ENCODE peak calls at places on chromosomes 4 and X, in nine cellular contexts. N is upper lobe of right lung; U is stimulated activated CD4-positive, alpha-beta T cell treated with anti-CD3 and anti-CD28 coated beads, Interleukin-2, amount 100 ng/mL, for 48 hours; V is activated CD8-positive, alpha-beta memory T cell treated with anti-CD3 and anti-CD28 coated beads, Interleukin-2, amount 50 U/mL, for 4 hours; S is HCEC 1CT; W is NT2/D1; J is activated T-helper 1 cell treated with anti-CD3 and anti-CD28 coated beads, Interleukin-12 subunit alpha, Interleukin-12 subunit beta, Interleukin-2, Interleukin-4 antibody, amounts not matched to agents 30 ng/mL and 10 ng/mL and 1 ng/mL, durations not matched to agents 14 hours and 24 hours and 36 hours; I is activated T-cell treated with anti-CD3 and anti-CD28 coated beads for 1 hour; E is esophagus muscularis mucosa. K is an unnamed sample.

GRCh38 chr4:6201580-6202091 is 1.3 kb upstream of the JAKMIP1 start:
- DNase-seq in I (no peak), E (no peak), S (no peak), W (no peak), J (no peak), V (no peak), N (no peak), U (no peak), K (no peak)

GRCh38 chr4:187317799-187318198 is 594.1 kb upstream of the FAT1 start:
- DNase-seq in U (no peak), V (no peak), W (no peak), N (no peak), E (no peak), I (no peak), J (no peak), S (no peak), K (no peak)

GRCh38 chr4:169345207-169345788 is 74.5 kb upstream of the SH3RF1 start:
- DNase-seq in S (peak; percentile 80), N (no peak), W (no peak), J (no peak), I (no peak), V (no peak), U (no peak), E (no peak), K (no peak)

GRCh38 chr4:81215219-81215892 is at the start of gene PRKG2:
- DNase-seq in I (no peak), N (peak; percentile 71), J (no peak), E (no peak), U (peak; percentile 1), S (no peak), V (no peak), W (no peak), K (no peak)

GRCh38 chr4:38800956-38801450 is 3.6 kb downstream of the TLR1 start:
- DNase-seq in N (no peak), V (no peak), J (no peak), I (no peak), W (no peak), U (no peak), S (no peak), E (no peak), K (no peak)

GRCh38 chr4:183828839-183829238 is 76.3 kb upstream of the STOX2 start:
- DNase-seq in S (no peak), I (no peak), E (no peak), W (no peak), U (no peak), J (no peak), N (no peak), V (no peak), K (no peak)

GRCh38 chr4:2047781-2048581 is 11.1 kb upstream of the NAT8L start:
- DNase-seq in S (no peak), N (peak; percentile 50), E (no peak), I (no peak), W (no peak), J (no peak), U (no peak), V (no peak), K (no peak)

GRCh38 chr4:186137193-186137792 is 32.8 kb downstream of the FAM149A start:
- DNase-seq in I (no peak), U (no peak), N (no peak), V (no peak), J (no peak), W (no peak), S (peak; percentile 1), E (peak; percentile 19), K (no peak)

GRCh38 chr4:15374697-15375096 is 53.1 kb upstream of the C1QTNF7 start:
- DNase-seq in J (no peak), N (no peak), U (no peak), E (no peak), W (no peak), S (peak; percentile 23), I (no peak), V (no peak), K (no peak)

GRCh38 chrX:80290834-80291233 is 129.4 kb upstream of the TENT5D start:
- DNase-seq in S (no peak), V (no peak), E (no peak), J (no peak), U (no peak), N (no peak), I (no peak), W (no peak), K (no peak)

GRCh38 chr4:158535130-158535614 is 13.5 kb downstream of the RXFP1 start:
- DNase-seq in J (no peak), N (no peak), W (no peak), V (no peak), E (no peak), I (no peak), U (no peak), S (peak; percentile 71), K (no peak)

GRCh38 chr4:27123050-27123768 is 262.6 kb downstream of the STIM2 start:
- DNase-seq in J (no peak), N (no peak), S (no peak), W (peak; percentile 95), V (no peak), E (no peak), I (no peak), U (no peak), K (no peak)

GRCh38 chr4:35835893-35836292 is 408.4 kb downstream of the ARAP2 start:
- DNase-seq in E (no peak), N (no peak), J (no peak), I (no peak), W (no peak), V (no peak), S (no peak), U (no peak), K (no peak)

GRCh38 chr4:2793578-2793919 is 664 bp downstream of the SH3BP2 start:
- DNase-seq in E (no peak), W (no peak), S (peak; percentile 41), V (peak; percentile 54), N (peak; percentile 84), U (no peak), J (no peak), I (no peak), K (no peak)

GRCh38 chr4:1511441-1512041 is 105.3 kb upstream of the NKX1-1 start:
- DNase-seq in J (no peak), N (peak; percentile 48), W (peak; percentile 11), V (no peak), I (no peak), E (no peak), U (no peak), S (no peak), K (no peak)

GRCh38 chr4:159382875-159383568 is 280.1 kb downstream of the RAPGEF2 start:
- DNase-seq in I (no peak), E (peak; percentile 26), U (no peak), N (no peak), V (no peak), S (no peak), J (no peak), W (no peak), K (no peak)

GRCh38 chrX:1385251-1385794 is 6.6 kb downstream of the SLC25A6 start:
- DNase-seq in I (no peak), U (no peak), J (no peak), V (no peak), W (no peak), N (peak; percentile 61), E (no peak), S (no peak), K (no peak)

GRCh38 chrX:153181822-153182221 is 2.7 kb downstream of the MAGEA1 start:
- DNase-seq in W (no peak), U (no peak), I (no peak), V (no peak), N (no peak), S (no peak), E (no peak), J (no peak), K (no peak)

GRCh38 chr4:1192091-1192492 is 19.7 kb upstream of the SPON2 start:
- DNase-seq in V (no peak), J (no peak), S (peak; percentile 93), W (no peak), U (no peak), E (no peak), N (peak; percentile 78), I (no peak), K (no peak)

GRCh38 chrX:79243691-79244090 is 99.2 kb downstream of the GPR174 start:
- DNase-seq in U (no peak), E (no peak), N (no peak), I (no peak), W (no peak), V (no peak), S (no peak), J (no peak), K (no peak)

GRCh38 chr4:113094802-113095201 is 45.3 kb downstream of the ANK2 start:
- DNase-seq in I (no peak), J (no peak), U (no peak), S (peak; percentile 26), N (no peak), V (no peak), W (peak; percentile 3), E (no peak), K (no peak)

GRCh38 chr4:26020896-26021295 is 106.9 kb downstream of the SMIM20 start:
- DNase-seq in U (no peak), I (no peak), S (peak; percentile 51), J (no peak), W (no peak), N (no peak), E (no peak), V (no peak), K (no peak)

GRCh38 chr4:41361831-41362646 is 105.3 kb downstream of the UCHL1 start:
- DNase-seq in S (no peak), J (no peak), V (no peak), I (no peak), N (no peak), U (no peak), E (no peak), W (no peak), K (no peak)

GRCh38 chrX:12080265-12080664 is 58.0 kb upstream of the FRMPD4 start:
- DNase-seq in J (no peak), E (no peak), W (peak; percentile 48), V (no peak), I (no peak), S (peak; percentile 33), U (no peak), N (no peak), K (no peak)

GRCh38 chrX:56762220-56762619 is 33.2 kb downstream of the NBDY start:
- DNase-seq in V (no peak), W (no peak), S (no peak), N (no peak), U (no peak), I (no peak), J (no peak), E (no peak), K (no peak)

GRCh38 chrX:68659385-68659784 is 11.9 kb downstream of the STARD8 start:
- DNase-seq in S (no peak), U (no peak), N (no peak), E (no peak), W (no peak), I (no peak), V (no peak), J (no peak), K (no peak)